ENCODE peak calls at places on chromosome 20, in nine cellular contexts. One of them, this sample, is unnamed.

GRCh38 chr20:7038029-7038428 is 270.5 kb downstream of the BMP2 start:
- DNase-seq in psoas muscle: no peak
- DNase-seq in AG09309: no peak
- DNase-seq in GM10248: no peak
- DNase-seq in GM20000: no peak
- DNase-seq in coronary artery: no peak
- DNase-seq in mucosa of descending colon: no peak
- DNase-seq in activated B cell treated with CpG ODN at 0.5 μM for 24 hours: no peak
- DNase-seq in endothelial cell of umbilical vein: no peak
- DNase-seq in this sample: no peak

GRCh38 chr20:45727044-45727443 is 4.9 kb downstream of the SPINT4 start:
- DNase-seq in psoas muscle: no peak
- DNase-seq in AG09309: no peak
- DNase-seq in GM10248: no peak
- DNase-seq in GM20000: no peak
- DNase-seq in coronary artery: no peak
- DNase-seq in mucosa of descending colon: no peak
- DNase-seq in activated B cell treated with CpG ODN at 0.5 μM for 24 hours: no peak
- DNase-seq in endothelial cell of umbilical vein: no peak
- DNase-seq in this sample: no peak

GRCh38 chr20:4180355-4180754 is 165.0 kb upstream of the RNF24 start:
- DNase-seq in psoas muscle: no peak
- DNase-seq in AG09309: no peak
- DNase-seq in GM10248: no peak
- DNase-seq in GM20000: no peak
- DNase-seq in coronary artery: no peak
- DNase-seq in mucosa of descending colon: no peak
- DNase-seq in activated B cell treated with CpG ODN at 0.5 μM for 24 hours: no peak
- DNase-seq in endothelial cell of umbilical vein: no peak
- DNase-seq in this sample: no peak

GRCh38 chr20:48527771-48528170 is 300.0 kb downstream of the PREX1 start:
- DNase-seq in psoas muscle: no peak
- DNase-seq in AG09309: no peak
- DNase-seq in GM10248: no peak
- DNase-seq in GM20000: no peak
- DNase-seq in coronary artery: peak
- DNase-seq in mucosa of descending colon: no peak
- DNase-seq in activated B cell treated with CpG ODN at 0.5 μM for 24 hours: no peak
- DNase-seq in endothelial cell of umbilical vein: no peak
- DNase-seq in this sample: no peak

GRCh38 chr20:46400253-46400652 is 6.2 kb downstream of the ELMO2 start:
- DNase-seq in psoas muscle: peak
- DNase-seq in AG09309: no peak
- DNase-seq in GM10248: no peak
- DNase-seq in GM20000: no peak
- DNase-seq in coronary artery: no peak
- DNase-seq in mucosa of descending colon: no peak
- DNase-seq in activated B cell treated with CpG ODN at 0.5 μM for 24 hours: no peak
- DNase-seq in endothelial cell of umbilical vein: peak
- DNase-seq in this sample: no peak

GRCh38 chr20:13683833-13684232 is 45.1 kb upstream of the TASP1 start:
- DNase-seq in psoas muscle: no peak
- DNase-seq in AG09309: no peak
- DNase-seq in GM10248: no peak
- DNase-seq in GM20000: no peak
- DNase-seq in coronary artery: no peak
- DNase-seq in mucosa of descending colon: no peak
- DNase-seq in activated B cell treated with CpG ODN at 0.5 μM for 24 hours: no peak
- DNase-seq in endothelial cell of umbilical vein: no peak
- DNase-seq in this sample: no peak

GRCh38 chr20:31712112-31712553 is 10.5 kb downstream of the BCL2L1 start:
- DNase-seq in psoas muscle: no peak
- DNase-seq in AG09309: no peak
- DNase-seq in GM10248: no peak
- DNase-seq in GM20000: no peak
- DNase-seq in coronary artery: no peak
- DNase-seq in mucosa of descending colon: peak
- DNase-seq in activated B cell treated with CpG ODN at 0.5 μM for 24 hours: no peak
- DNase-seq in endothelial cell of umbilical vein: no peak
- DNase-seq in this sample: no peak

GRCh38 chr20:32675223-32675975 is 1.7 kb upstream of the C20orf203 start:
- DNase-seq in psoas muscle: no peak
- DNase-seq in AG09309: no peak
- DNase-seq in GM10248: no peak
- DNase-seq in GM20000: no peak
- DNase-seq in coronary artery: no peak
- DNase-seq in mucosa of descending colon: no peak
- DNase-seq in activated B cell treated with CpG ODN at 0.5 μM for 24 hours: no peak
- DNase-seq in endothelial cell of umbilical vein: no peak
- DNase-seq in this sample: no peak

GRCh38 chr20:11686900-11687543 is 230.7 kb upstream of the BTBD3 start:
- DNase-seq in psoas muscle: peak
- DNase-seq in AG09309: no peak
- DNase-seq in GM10248: no peak
- DNase-seq in GM20000: no peak
- DNase-seq in coronary artery: no peak
- DNase-seq in mucosa of descending colon: peak
- DNase-seq in activated B cell treated with CpG ODN at 0.5 μM for 24 hours: no peak
- DNase-seq in endothelial cell of umbilical vein: peak
- DNase-seq in this sample: no peak

GRCh38 chr20:10708342-10709185 is 34.8 kb upstream of the JAG1 start:
- DNase-seq in psoas muscle: no peak
- DNase-seq in AG09309: peak
- DNase-seq in GM10248: no peak
- DNase-seq in GM20000: no peak
- DNase-seq in coronary artery: no peak
- DNase-seq in mucosa of descending colon: no peak
- DNase-seq in activated B cell treated with CpG ODN at 0.5 μM for 24 hours: no peak
- DNase-seq in endothelial cell of umbilical vein: peak
- DNase-seq in this sample: no peak

GRCh38 chr20:26218301-26218700 is 521.6 kb upstream of the ZNF337 start:
- DNase-seq in psoas muscle: no peak
- DNase-seq in AG09309: no peak
- DNase-seq in GM10248: no peak
- DNase-seq in GM20000: no peak
- DNase-seq in coronary artery: no peak
- DNase-seq in mucosa of descending colon: no peak
- DNase-seq in activated B cell treated with CpG ODN at 0.5 μM for 24 hours: no peak
- DNase-seq in endothelial cell of umbilical vein: no peak
- DNase-seq in this sample: no peak

GRCh38 chr20:36085686-36086267 is 68.8 kb upstream of the EPB41L1 start:
- DNase-seq in psoas muscle: no peak
- DNase-seq in AG09309: no peak
- DNase-seq in GM10248: no peak
- DNase-seq in GM20000: no peak
- DNase-seq in coronary artery: no peak
- DNase-seq in mucosa of descending colon: peak
- DNase-seq in activated B cell treated with CpG ODN at 0.5 μM for 24 hours: no peak
- DNase-seq in endothelial cell of umbilical vein: no peak
- DNase-seq in this sample: peak

GRCh38 chr20:25856256-25856884 is 159.7 kb upstream of the ZNF337 start:
- DNase-seq in psoas muscle: no peak
- DNase-seq in AG09309: no peak
- DNase-seq in GM10248: no peak
- DNase-seq in GM20000: no peak
- DNase-seq in coronary artery: no peak
- DNase-seq in mucosa of descending colon: no peak
- DNase-seq in activated B cell treated with CpG ODN at 0.5 μM for 24 hours: no peak
- DNase-seq in endothelial cell of umbilical vein: no peak
- DNase-seq in this sample: no peak

DNA sequence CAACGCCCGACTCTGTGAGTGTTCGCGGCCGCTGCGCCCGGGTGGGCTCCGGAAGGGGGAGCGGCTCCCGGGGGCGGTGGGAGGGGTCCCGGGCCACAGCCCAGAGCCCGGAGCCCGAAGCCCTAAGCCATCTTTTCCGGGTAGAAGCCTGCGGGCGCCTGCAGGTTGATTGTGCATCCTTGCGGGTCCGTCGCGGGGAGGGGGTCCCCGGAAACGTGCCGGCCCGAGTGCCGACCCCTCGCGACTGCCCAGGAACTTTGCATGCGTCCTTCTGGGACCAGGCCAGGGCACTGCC is 413 bp downstream of the PTPRA start:
- DNase-seq in psoas muscle: peak
- DNase-seq in AG09309: no peak
- DNase-seq in GM10248: peak
- DNase-seq in GM20000: no peak
- DNase-seq in coronary artery: peak
- DNase-seq in mucosa of descending colon: peak
- DNase-seq in activated B cell treated with CpG ODN at 0.5 μM for 24 hours: no peak
- DNase-seq in endothelial cell of umbilical vein: peak
- DNase-seq in this sample: no peak
- TF ChIP-seq CTCF in psoas muscle: no peak
- TF ChIP-seq CTCF in AG09309: no peak
- TF ChIP-seq CTCF in GM10248: no peak
- TF ChIP-seq CTCF in GM20000: no peak
- TF ChIP-seq CTCF in coronary artery: no peak
- TF ChIP-seq CTCF in mucosa of descending colon: no peak
- TF ChIP-seq CTCF in activated B cell treated with CpG ODN at 0.5 μM for 24 hours: no peak
- TF ChIP-seq CTCF in endothelial cell of umbilical vein: no peak
- TF ChIP-seq CTCF in this sample: no peak

DNA sequence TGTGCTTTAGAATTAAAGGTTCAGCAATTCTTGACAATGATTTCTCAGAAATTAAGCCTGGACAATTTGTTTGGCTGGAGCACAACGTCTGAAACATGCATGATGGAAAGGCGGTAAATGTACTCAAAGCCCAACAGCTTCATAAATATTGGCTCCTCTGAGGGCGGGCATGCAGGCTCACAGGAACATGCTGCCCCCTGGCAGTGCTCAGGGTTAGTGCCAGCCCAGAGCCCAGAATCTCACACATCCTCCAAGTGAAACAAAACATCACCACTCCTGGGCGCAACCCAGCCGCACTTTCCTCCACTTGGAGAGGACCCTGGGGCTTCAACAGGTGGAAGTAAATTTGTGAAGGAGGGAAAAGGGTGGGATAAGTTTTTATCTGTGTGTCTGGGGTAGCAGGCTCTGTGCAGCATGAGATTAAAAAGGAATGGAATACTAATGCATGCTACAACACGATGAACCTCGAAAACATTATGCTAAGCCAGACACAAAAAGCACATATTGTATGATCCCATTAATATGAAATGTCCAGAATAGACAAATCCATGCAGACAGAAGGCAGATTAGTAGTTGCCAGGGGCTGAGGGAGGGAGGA is 54.1 kb upstream of the PTPRT start:
- DNase-seq in psoas muscle: no peak
- DNase-seq in AG09309: no peak
- DNase-seq in GM10248: no peak
- DNase-seq in GM20000: no peak
- DNase-seq in coronary artery: no peak
- DNase-seq in mucosa of descending colon: peak
- DNase-seq in activated B cell treated with CpG ODN at 0.5 μM for 24 hours: no peak
- DNase-seq in endothelial cell of umbilical vein: no peak
- DNase-seq in this sample: no peak
- TF ChIP-seq CTCF in psoas muscle: no peak
- TF ChIP-seq CTCF in AG09309: peak
- TF ChIP-seq CTCF in GM10248: peak
- TF ChIP-seq CTCF in GM20000: no peak
- TF ChIP-seq CTCF in coronary artery: no peak
- TF ChIP-seq CTCF in mucosa of descending colon: no peak
- TF ChIP-seq CTCF in activated B cell treated with CpG ODN at 0.5 μM for 24 hours: no peak
- TF ChIP-seq CTCF in endothelial cell of umbilical vein: no peak
- TF ChIP-seq CTCF in this sample: no peak

GRCh38 chr20:41005361-41005729 is 23.3 kb upstream of the TOP1 start:
- DNase-seq in psoas muscle: peak
- DNase-seq in AG09309: peak
- DNase-seq in GM10248: no peak
- DNase-seq in GM20000: no peak
- DNase-seq in coronary artery: no peak
- DNase-seq in mucosa of descending colon: peak
- DNase-seq in activated B cell treated with CpG ODN at 0.5 μM for 24 hours: no peak
- DNase-seq in endothelial cell of umbilical vein: peak
- DNase-seq in this sample: no peak
- TF ChIP-seq CTCF in psoas muscle: no peak
- TF ChIP-seq CTCF in AG09309: no peak
- TF ChIP-seq CTCF in GM10248: no peak
- TF ChIP-seq CTCF in GM20000: no peak
- TF ChIP-seq CTCF in coronary artery: no peak
- TF ChIP-seq CTCF in mucosa of descending colon: no peak
- TF ChIP-seq CTCF in activated B cell treated with CpG ODN at 0.5 μM for 24 hours: no peak
- TF ChIP-seq CTCF in endothelial cell of umbilical vein: no peak
- TF ChIP-seq CTCF in this sample: no peak

GRCh38 chr20:22866757-22867425 is 168.2 kb upstream of the SSTR4 start:
- DNase-seq in psoas muscle: no peak
- DNase-seq in AG09309: no peak
- DNase-seq in GM10248: no peak
- DNase-seq in GM20000: no peak
- DNase-seq in coronary artery: no peak
- DNase-seq in mucosa of descending colon: no peak
- DNase-seq in activated B cell treated with CpG ODN at 0.5 μM for 24 hours: no peak
- DNase-seq in endothelial cell of umbilical vein: peak
- DNase-seq in this sample: no peak

GRCh38 chr20:22861990-22862389 is 173.1 kb upstream of the SSTR4 start:
- DNase-seq in psoas muscle: peak
- DNase-seq in AG09309: no peak
- DNase-seq in GM10248: no peak
- DNase-seq in GM20000: no peak
- DNase-seq in coronary artery: no peak
- DNase-seq in mucosa of descending colon: no peak
- DNase-seq in activated B cell treated with CpG ODN at 0.5 μM for 24 hours: no peak
- DNase-seq in endothelial cell of umbilical vein: peak
- DNase-seq in this sample: no peak

GRCh38 chr20:22863881-22864280 is 171.2 kb upstream of the SSTR4 start:
- DNase-seq in psoas muscle: no peak
- DNase-seq in AG09309: no peak
- DNase-seq in GM10248: no peak
- DNase-seq in GM20000: no peak
- DNase-seq in coronary artery: no peak
- DNase-seq in mucosa of descending colon: no peak
- DNase-seq in activated B cell treated with CpG ODN at 0.5 μM for 24 hours: no peak
- DNase-seq in endothelial cell of umbilical vein: no peak
- DNase-seq in this sample: no peak

GRCh38 chr20:22861231-22861980 is 173.7 kb upstream of the SSTR4 start:
- DNase-seq in psoas muscle: no peak
- DNase-seq in AG09309: no peak
- DNase-seq in GM10248: no peak
- DNase-seq in GM20000: no peak
- DNase-seq in coronary artery: no peak
- DNase-seq in mucosa of descending colon: no peak
- DNase-seq in activated B cell treated with CpG ODN at 0.5 μM for 24 hours: no peak
- DNase-seq in endothelial cell of umbilical vein: peak
- DNase-seq in this sample: no peak

DNA sequence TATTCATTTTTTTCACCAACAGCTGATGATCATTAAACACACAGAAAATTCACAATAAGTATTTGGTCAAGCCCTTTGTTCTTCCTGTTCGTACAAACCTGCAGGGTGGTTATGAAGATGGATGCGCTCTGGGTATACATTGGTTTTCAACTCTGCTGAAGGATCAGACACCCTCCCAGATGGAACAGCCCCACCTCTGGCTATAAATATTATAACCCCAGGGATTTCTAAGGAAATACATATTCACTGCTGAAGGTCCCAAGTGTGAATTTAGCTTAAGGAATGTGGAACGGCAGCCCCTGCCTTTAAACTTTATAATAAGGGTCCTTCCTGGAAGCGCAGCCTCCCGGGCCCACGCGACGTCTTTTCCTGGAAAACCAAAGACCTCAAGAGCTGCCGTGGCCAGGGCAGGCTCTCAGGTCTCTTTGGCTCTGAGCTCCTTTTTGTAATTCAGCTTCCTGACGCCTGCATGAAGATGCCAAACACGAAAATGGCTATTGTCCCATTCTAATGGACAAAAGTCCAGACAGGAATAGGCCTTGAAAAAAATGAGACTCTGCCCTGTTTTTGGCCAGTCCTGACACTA is 172.4 kb upstream of the SSTR4 start:
- DNase-seq in psoas muscle: no peak
- DNase-seq in AG09309: no peak
- DNase-seq in GM10248: no peak
- DNase-seq in GM20000: no peak
- DNase-seq in coronary artery: no peak
- DNase-seq in mucosa of descending colon: no peak
- DNase-seq in activated B cell treated with CpG ODN at 0.5 μM for 24 hours: no peak
- DNase-seq in endothelial cell of umbilical vein: peak
- DNase-seq in this sample: no peak
- TF ChIP-seq CTCF in psoas muscle: no peak
- TF ChIP-seq CTCF in AG09309: no peak
- TF ChIP-seq CTCF in GM10248: no peak
- TF ChIP-seq CTCF in GM20000: no peak
- TF ChIP-seq CTCF in coronary artery: no peak
- TF ChIP-seq CTCF in mucosa of descending colon: no peak
- TF ChIP-seq CTCF in activated B cell treated with CpG ODN at 0.5 μM for 24 hours: no peak
- TF ChIP-seq CTCF in endothelial cell of umbilical vein: peak
- TF ChIP-seq CTCF in this sample: no peak

This sample was measured in CD14-positive monocyte.